ENCODE peak calls at places on chromosomes 11 and 22, in nine cellular contexts. One of them, this sample, is unnamed.
A peak's percentile ranks its signal among the peaks of the same experiment; 100 is the strongest.

GRCh38 chr11:283405-284080 is 5.3 kb downstream of the NLRP6 start:
- DNase-seq in stimulated activated CD8-positive, alpha-beta memory T cell treated with anti-CD3 and anti-CD28 coated beads, Interleukin-7, amount 100 ng/mL, for 1 hour: no peak
- DNase-seq in activated CD4-positive, alpha-beta T cell treated with anti-CD3 and anti-CD28 coated beads for 48 hours: peak; percentile 2
- DNase-seq in epithelial cell of esophagus: peak; percentile 51
- DNase-seq in CD4-positive, alpha-beta T cell: no peak
- DNase-seq in HS-5: no peak
- DNase-seq in small intestine: peak; percentile 24
- DNase-seq in GM12891: no peak
- DNase-seq in GM04504: no peak
- DNase-seq in this sample: no peak

GRCh38 chr22:37273126-37273845 is 9.0 kb upstream of the CYTH4 start:
- DNase-seq in activated CD4-positive, alpha-beta T cell treated with anti-CD3 and anti-CD28 coated beads for 48 hours: peak; percentile 42
- DNase-seq in epithelial cell of esophagus: no peak
- DNase-seq in HS-5: no peak
- DNase-seq in stimulated activated CD8-positive, alpha-beta memory T cell treated with anti-CD3 and anti-CD28 coated beads, Interleukin-7, amount 100 ng/mL, for 1 hour: no peak
- DNase-seq in GM04504: no peak
- DNase-seq in GM12891: no peak
- DNase-seq in small intestine: no peak
- DNase-seq in CD4-positive, alpha-beta T cell: no peak
- DNase-seq in this sample: no peak

GRCh38 chr22:24035296-24035695 is 24.2 kb downstream of the CABIN1 start:
- DNase-seq in CD4-positive, alpha-beta T cell: no peak
- DNase-seq in HS-5: no peak
- DNase-seq in epithelial cell of esophagus: no peak
- DNase-seq in stimulated activated CD8-positive, alpha-beta memory T cell treated with anti-CD3 and anti-CD28 coated beads, Interleukin-7, amount 100 ng/mL, for 1 hour: no peak
- DNase-seq in GM12891: no peak
- DNase-seq in small intestine: no peak
- DNase-seq in activated CD4-positive, alpha-beta T cell treated with anti-CD3 and anti-CD28 coated beads for 48 hours: no peak
- DNase-seq in GM04504: no peak
- DNase-seq in this sample: no peak

GRCh38 chr22:37663521-37664140 is 5.1 kb downstream of the PDXP start:
- DNase-seq in epithelial cell of esophagus: no peak
- DNase-seq in GM12891: no peak
- DNase-seq in GM04504: no peak
- DNase-seq in small intestine: no peak
- DNase-seq in HS-5: no peak
- DNase-seq in activated CD4-positive, alpha-beta T cell treated with anti-CD3 and anti-CD28 coated beads for 48 hours: no peak
- DNase-seq in CD4-positive, alpha-beta T cell: no peak
- DNase-seq in stimulated activated CD8-positive, alpha-beta memory T cell treated with anti-CD3 and anti-CD28 coated beads, Interleukin-7, amount 100 ng/mL, for 1 hour: no peak
- DNase-seq in this sample: no peak

GRCh38 chr11:10666976-10667892 is 26.3 kb downstream of the IRAG1 start:
- DNase-seq in stimulated activated CD8-positive, alpha-beta memory T cell treated with anti-CD3 and anti-CD28 coated beads, Interleukin-7, amount 100 ng/mL, for 1 hour: no peak
- DNase-seq in small intestine: no peak
- DNase-seq in GM12891: no peak
- DNase-seq in epithelial cell of esophagus: no peak
- DNase-seq in GM04504: no peak
- DNase-seq in HS-5: no peak
- DNase-seq in CD4-positive, alpha-beta T cell: no peak
- DNase-seq in activated CD4-positive, alpha-beta T cell treated with anti-CD3 and anti-CD28 coated beads for 48 hours: no peak
- DNase-seq in this sample: no peak

GRCh38 chr22:30308518-30309230 is 18.1 kb downstream of the TBC1D10A start:
- DNase-seq in GM04504: no peak
- DNase-seq in small intestine: no peak
- DNase-seq in stimulated activated CD8-positive, alpha-beta memory T cell treated with anti-CD3 and anti-CD28 coated beads, Interleukin-7, amount 100 ng/mL, for 1 hour: no peak
- DNase-seq in GM12891: no peak
- DNase-seq in HS-5: no peak
- DNase-seq in CD4-positive, alpha-beta T cell: no peak
- DNase-seq in activated CD4-positive, alpha-beta T cell treated with anti-CD3 and anti-CD28 coated beads for 48 hours: no peak
- DNase-seq in epithelial cell of esophagus: peak; percentile 78
- DNase-seq in this sample: peak; percentile 63

GRCh38 chr11:21489735-21490134 is 703.1 kb upstream of the ANO5 start:
- DNase-seq in activated CD4-positive, alpha-beta T cell treated with anti-CD3 and anti-CD28 coated beads for 48 hours: no peak
- DNase-seq in HS-5: no peak
- DNase-seq in GM04504: no peak
- DNase-seq in epithelial cell of esophagus: no peak
- DNase-seq in GM12891: no peak
- DNase-seq in stimulated activated CD8-positive, alpha-beta memory T cell treated with anti-CD3 and anti-CD28 coated beads, Interleukin-7, amount 100 ng/mL, for 1 hour: no peak
- DNase-seq in CD4-positive, alpha-beta T cell: no peak
- DNase-seq in small intestine: no peak
- DNase-seq in this sample: no peak

GRCh38 chr11:118634435-118635236 is 27.2 kb downstream of the PHLDB1 start:
- DNase-seq in GM12891: no peak
- DNase-seq in HS-5: no peak
- DNase-seq in activated CD4-positive, alpha-beta T cell treated with anti-CD3 and anti-CD28 coated beads for 48 hours: peak; percentile 18
- DNase-seq in small intestine: peak; percentile 88
- DNase-seq in epithelial cell of esophagus: peak; percentile 63
- DNase-seq in CD4-positive, alpha-beta T cell: no peak
- DNase-seq in GM04504: no peak
- DNase-seq in stimulated activated CD8-positive, alpha-beta memory T cell treated with anti-CD3 and anti-CD28 coated beads, Interleukin-7, amount 100 ng/mL, for 1 hour: no peak
- DNase-seq in this sample: peak; percentile 88

GRCh38 chr11:28983780-28984179 is 875.6 kb downstream of the METTL15 start:
- DNase-seq in small intestine: no peak
- DNase-seq in GM04504: no peak
- DNase-seq in CD4-positive, alpha-beta T cell: no peak
- DNase-seq in GM12891: no peak
- DNase-seq in activated CD4-positive, alpha-beta T cell treated with anti-CD3 and anti-CD28 coated beads for 48 hours: no peak
- DNase-seq in HS-5: no peak
- DNase-seq in stimulated activated CD8-positive, alpha-beta memory T cell treated with anti-CD3 and anti-CD28 coated beads, Interleukin-7, amount 100 ng/mL, for 1 hour: no peak
- DNase-seq in epithelial cell of esophagus: no peak
- DNase-seq in this sample: no peak

GRCh38 chr11:64229959-64230208 is 464 bp upstream of the DNAJC4 start:
- DNase-seq in HS-5: no peak
- DNase-seq in activated CD4-positive, alpha-beta T cell treated with anti-CD3 and anti-CD28 coated beads for 48 hours: no peak
- DNase-seq in stimulated activated CD8-positive, alpha-beta memory T cell treated with anti-CD3 and anti-CD28 coated beads, Interleukin-7, amount 100 ng/mL, for 1 hour: no peak
- DNase-seq in epithelial cell of esophagus: no peak
- DNase-seq in GM12891: no peak
- DNase-seq in CD4-positive, alpha-beta T cell: no peak
- DNase-seq in GM04504: no peak
- DNase-seq in small intestine: no peak
- DNase-seq in this sample: no peak

GRCh38 chr22:21865041-21865440 is 2.4 kb downstream of the MAPK1 start:
- DNase-seq in small intestine: peak; percentile 27
- DNase-seq in activated CD4-positive, alpha-beta T cell treated with anti-CD3 and anti-CD28 coated beads for 48 hours: peak; percentile 50
- DNase-seq in GM12891: no peak
- DNase-seq in epithelial cell of esophagus: peak; percentile 67
- DNase-seq in HS-5: peak; percentile 78
- DNase-seq in GM04504: peak; percentile 79
- DNase-seq in CD4-positive, alpha-beta T cell: no peak
- DNase-seq in stimulated activated CD8-positive, alpha-beta memory T cell treated with anti-CD3 and anti-CD28 coated beads, Interleukin-7, amount 100 ng/mL, for 1 hour: no peak
- DNase-seq in this sample: no peak

GRCh38 chr11:44015624-44016007 is 32.2 kb upstream of the ACCSL start:
- DNase-seq in small intestine: no peak
- DNase-seq in CD4-positive, alpha-beta T cell: no peak
- DNase-seq in activated CD4-positive, alpha-beta T cell treated with anti-CD3 and anti-CD28 coated beads for 48 hours: no peak
- DNase-seq in epithelial cell of esophagus: no peak
- DNase-seq in stimulated activated CD8-positive, alpha-beta memory T cell treated with anti-CD3 and anti-CD28 coated beads, Interleukin-7, amount 100 ng/mL, for 1 hour: no peak
- DNase-seq in HS-5: no peak
- DNase-seq in GM12891: no peak
- DNase-seq in GM04504: no peak
- DNase-seq in this sample: no peak

GRCh38 chr22:49601614-49602321 is 225.9 kb downstream of the BRD1 start:
- DNase-seq in small intestine: no peak
- DNase-seq in stimulated activated CD8-positive, alpha-beta memory T cell treated with anti-CD3 and anti-CD28 coated beads, Interleukin-7, amount 100 ng/mL, for 1 hour: no peak
- DNase-seq in HS-5: no peak
- DNase-seq in epithelial cell of esophagus: no peak
- DNase-seq in activated CD4-positive, alpha-beta T cell treated with anti-CD3 and anti-CD28 coated beads for 48 hours: no peak
- DNase-seq in GM04504: no peak
- DNase-seq in CD4-positive, alpha-beta T cell: no peak
- DNase-seq in GM12891: no peak
- DNase-seq in this sample: no peak

GRCh38 chr11:502288-503178 is 4.5 kb downstream of the RNH1 start:
- DNase-seq in GM04504: no peak
- DNase-seq in GM12891: no peak
- DNase-seq in HS-5: no peak
- DNase-seq in stimulated activated CD8-positive, alpha-beta memory T cell treated with anti-CD3 and anti-CD28 coated beads, Interleukin-7, amount 100 ng/mL, for 1 hour: no peak
- DNase-seq in epithelial cell of esophagus: no peak
- DNase-seq in CD4-positive, alpha-beta T cell: no peak
- DNase-seq in small intestine: no peak
- DNase-seq in activated CD4-positive, alpha-beta T cell treated with anti-CD3 and anti-CD28 coated beads for 48 hours: no peak
- DNase-seq in this sample: no peak

GRCh38 chr22:20239063-20239950 is 28.8 kb downstream of the RTN4R start:
- DNase-seq in HS-5: no peak
- DNase-seq in GM12891: no peak
- DNase-seq in GM04504: no peak
- DNase-seq in epithelial cell of esophagus: no peak
- DNase-seq in stimulated activated CD8-positive, alpha-beta memory T cell treated with anti-CD3 and anti-CD28 coated beads, Interleukin-7, amount 100 ng/mL, for 1 hour: no peak
- DNase-seq in activated CD4-positive, alpha-beta T cell treated with anti-CD3 and anti-CD28 coated beads for 48 hours: peak; percentile 18
- DNase-seq in CD4-positive, alpha-beta T cell: no peak
- DNase-seq in small intestine: no peak
- DNase-seq in this sample: peak; percentile 19